ENCODE peak calls at places on chromosomes 11 and 22, in eight cellular contexts. O is CD4-positive, alpha-beta T cell; C is tibial nerve; T is sigmoid colon; Q is fibroblast of lung; X is brain microvascular endothelial cell; L is keratinocyte; V is esophagus squamous epithelium. G is an unnamed sample.

GRCh38 chr11:64250875-64251721 is at the start of gene PLCB3:
- DNase-seq in O (peak; percentile 77), C (no peak), T (peak; percentile 79), Q (peak; percentile 12), X (no peak), L (no peak), V (no peak), G (no peak)

GRCh38 chr11:61037694-61038093 is 64.6 kb upstream of the CD5 start:
- DNase-seq in O (no peak), C (no peak), T (peak; percentile 53), Q (peak; percentile 55), X (peak; percentile 31), L (no peak), V (no peak), G (no peak)

GRCh38 chr11:95829580-95830259 is 39.4 kb downstream of the CEP57 start:
- DNase-seq in O (no peak), C (no peak), T (no peak), Q (peak; percentile 75), X (peak; percentile 31), L (no peak), V (no peak), G (no peak)

GRCh38 chr22:38700271-38700788 is 413 bp downstream of the JOSD1 start:
- DNase-seq in O (no peak), C (no peak), T (peak; percentile 83), Q (no peak), X (no peak), L (no peak), V (no peak), G (no peak)

GRCh38 chr11:62573006-62573591 is 592 bp downstream of the EEF1G start:
- DNase-seq in O (no peak), C (no peak), T (peak; percentile 71), Q (no peak), X (no peak), L (no peak), V (no peak), G (no peak)

GRCh38 chr22:42324991-42325710 is 54.7 kb upstream of the TCF20 start:
- DNase-seq in O (no peak), C (no peak), T (no peak), Q (no peak), X (no peak), L (no peak), V (no peak), G (no peak)

GRCh38 chr22:28024422-28024888 is 105.4 kb upstream of the PITPNB start:
- DNase-seq in O (peak; percentile 19), C (no peak), T (peak; percentile 45), Q (no peak), X (no peak), L (no peak), V (no peak), G (no peak)

GRCh38 chr11:29280452-29280851 is 736.4 kb downstream of the KCNA4 start:
- DNase-seq in O (no peak), C (no peak), T (no peak), Q (peak; percentile 63), X (no peak), L (no peak), V (no peak), G (no peak)

GRCh38 chr11:66562907-66563583 is 5.4 kb downstream of the CTSF start:
- DNase-seq in O (no peak), C (no peak), T (no peak), Q (no peak), X (no peak), L (no peak), V (no peak), G (no peak)

GRCh38 chr11:47179655-47179991 is 2.9 kb upstream of the ARFGAP2 start:
- DNase-seq in O (no peak), C (no peak), T (no peak), Q (no peak), X (peak; percentile 25), L (no peak), V (no peak), G (no peak)

GRCh38 chr11:47178305-47178704 is 1.6 kb upstream of the ARFGAP2 start:
- DNase-seq in O (no peak), C (no peak), T (no peak), Q (no peak), X (no peak), L (no peak), V (no peak), G (no peak)

GRCh38 chr11:47180006-47180787 is 3.5 kb upstream of the ARFGAP2 start:
- DNase-seq in O (no peak), C (no peak), T (no peak), Q (no peak), X (no peak), L (no peak), V (no peak), G (no peak)

GRCh38 chr11:47177846-47178245 is 1.2 kb upstream of the ARFGAP2 start:
- DNase-seq in O (no peak), C (no peak), T (peak; percentile 77), Q (no peak), X (no peak), L (no peak), V (no peak), G (no peak)

GRCh38 chr11:47178737-47179654 is 2.3 kb upstream of the ARFGAP2 start:
- DNase-seq in O (no peak), C (no peak), T (no peak), Q (no peak), X (no peak), L (no peak), V (no peak), G (no peak)
- H3K27me3 ChIP-seq in O (peaks cover 10% of the 10 kb centered on the region), C (no peaks in the 10 kb centered on the region), T (no peaks in the 10 kb centered on the region), Q (no peaks in the 10 kb centered on the region), X (no peaks in the 10 kb centered on the region), L (no peaks in the 10 kb centered on the region), V (no peaks in the 10 kb centered on the region), G (no peaks in the 10 kb centered on the region)

DNA sequence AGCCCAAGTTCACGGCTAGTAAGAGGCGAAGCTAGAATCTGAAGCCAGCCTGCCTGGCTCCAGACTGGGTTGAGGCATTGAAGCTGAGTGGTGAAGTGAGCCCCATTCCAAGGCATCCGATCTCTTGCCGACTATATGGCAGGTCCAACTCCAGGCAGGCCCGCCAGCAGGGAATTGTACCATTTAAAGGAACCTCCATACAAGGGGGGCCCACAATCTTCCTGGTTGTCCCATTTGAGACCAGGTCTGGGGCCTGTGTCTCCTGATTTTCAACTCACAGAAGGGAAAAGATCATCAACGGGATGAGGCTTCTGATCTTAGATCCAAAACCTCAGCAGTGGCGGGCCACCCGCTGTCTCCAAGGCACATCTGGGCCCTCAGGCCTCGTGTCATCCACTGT is 4.1 kb downstream of the SCN2B start:
- DNase-seq in O (no peak), C (no peak), T (no peak), Q (no peak), X (no peak), L (no peak), V (no peak), G (no peak)
- H3K27me3 ChIP-seq in O (no peaks in the 10 kb centered on the region), C (no peaks in the 10 kb centered on the region), T (no peaks in the 10 kb centered on the region), Q (peaks cover 7% of the 10 kb centered on the region), X (peaks cover 22% of the 10 kb centered on the region), L (no peaks in the 10 kb centered on the region), V (no peaks in the 10 kb centered on the region), G (peaks cover 34% of the 10 kb centered on the region)

DNA sequence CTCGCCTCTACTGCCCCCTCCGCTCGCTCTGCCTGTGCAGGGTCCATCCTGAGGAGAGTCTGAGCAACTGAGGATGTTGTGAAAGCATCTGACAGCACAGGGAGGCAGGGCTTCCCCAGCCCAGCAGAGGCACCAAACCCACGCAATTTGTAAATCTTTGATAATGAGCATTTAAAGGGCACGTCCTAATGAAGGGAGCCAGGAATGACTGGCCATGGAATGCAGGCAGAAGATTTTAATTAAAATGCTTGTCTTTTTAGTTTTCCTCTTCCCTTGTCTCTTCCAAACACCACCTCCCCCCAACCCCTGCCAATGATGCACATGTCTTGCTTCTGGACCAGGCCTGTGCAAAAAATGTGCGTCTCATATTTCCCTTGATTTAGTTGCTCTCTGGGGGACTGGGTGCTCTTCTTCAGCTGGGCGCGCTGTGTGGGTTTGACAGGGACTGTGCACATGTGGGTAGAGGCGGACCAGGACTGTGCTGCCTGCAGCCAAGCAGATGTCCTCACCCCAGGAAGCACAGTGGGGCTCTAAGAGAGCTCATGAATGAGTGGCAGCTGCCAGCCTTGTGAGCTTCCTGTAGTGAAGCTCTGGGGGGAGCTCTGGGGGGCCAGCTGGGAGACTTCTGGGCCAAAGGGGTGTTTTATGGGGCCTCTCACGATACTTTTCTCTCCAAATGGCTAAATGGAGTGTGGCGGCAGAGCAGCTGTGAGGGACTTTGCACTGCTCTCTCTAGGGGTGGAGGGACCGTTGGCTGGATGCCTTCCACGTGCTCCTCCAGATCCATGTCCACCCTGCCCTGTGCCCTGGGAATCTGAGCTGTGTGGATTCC is 273.5 kb downstream of the ST3GAL4 start:
- DNase-seq in O (no peak), C (no peak), T (no peak), Q (peak; percentile 29), X (no peak), L (no peak), V (no peak), G (peak; percentile 1)
- H3K27me3 ChIP-seq in O (no peaks in the 10 kb centered on the region), C (no peaks in the 10 kb centered on the region), T (no peaks in the 10 kb centered on the region), Q (no peaks in the 10 kb centered on the region), X (no peaks in the 10 kb centered on the region), L (no peaks in the 10 kb centered on the region), V (no peaks in the 10 kb centered on the region), G (no peaks in the 10 kb centered on the region)

GRCh38 chr22:22463855-22464540 is 44.5 kb downstream of the ZNF280B start:
- DNase-seq in O (no peak), C (peak; percentile 82), T (no peak), Q (peak; percentile 40), X (peak; percentile 66), L (no peak), V (no peak), G (peak; percentile 34)

GRCh38 chr22:22461583-22461982 is 47.0 kb downstream of the ZNF280B start:
- DNase-seq in O (no peak), C (no peak), T (no peak), Q (no peak), X (no peak), L (no peak), V (no peak), G (no peak)

GRCh38 chr22:22461111-22461510 is 47.4 kb downstream of the ZNF280B start:
- DNase-seq in O (no peak), C (no peak), T (no peak), Q (no peak), X (no peak), L (no peak), V (no peak), G (no peak)

GRCh38 chr22:22464541-22465054 is 43.9 kb downstream of the ZNF280B start:
- DNase-seq in O (no peak), C (no peak), T (no peak), Q (no peak), X (no peak), L (no peak), V (no peak), G (no peak)

GRCh38 chr22:22462813-22463567 is 45.6 kb downstream of the ZNF280B start:
- DNase-seq in O (no peak), C (no peak), T (no peak), Q (no peak), X (no peak), L (no peak), V (no peak), G (no peak)
- H3K27me3 ChIP-seq in O (peaks cover 19% of the 10 kb centered on the region), C (no peaks in the 10 kb centered on the region), T (peaks cover 19% of the 10 kb centered on the region), Q (no peaks in the 10 kb centered on the region), X (peaks cover 13% of the 10 kb centered on the region), L (no peaks in the 10 kb centered on the region), V (no peaks in the 10 kb centered on the region), G (peaks cover 8% of the 10 kb centered on the region)

DNA sequence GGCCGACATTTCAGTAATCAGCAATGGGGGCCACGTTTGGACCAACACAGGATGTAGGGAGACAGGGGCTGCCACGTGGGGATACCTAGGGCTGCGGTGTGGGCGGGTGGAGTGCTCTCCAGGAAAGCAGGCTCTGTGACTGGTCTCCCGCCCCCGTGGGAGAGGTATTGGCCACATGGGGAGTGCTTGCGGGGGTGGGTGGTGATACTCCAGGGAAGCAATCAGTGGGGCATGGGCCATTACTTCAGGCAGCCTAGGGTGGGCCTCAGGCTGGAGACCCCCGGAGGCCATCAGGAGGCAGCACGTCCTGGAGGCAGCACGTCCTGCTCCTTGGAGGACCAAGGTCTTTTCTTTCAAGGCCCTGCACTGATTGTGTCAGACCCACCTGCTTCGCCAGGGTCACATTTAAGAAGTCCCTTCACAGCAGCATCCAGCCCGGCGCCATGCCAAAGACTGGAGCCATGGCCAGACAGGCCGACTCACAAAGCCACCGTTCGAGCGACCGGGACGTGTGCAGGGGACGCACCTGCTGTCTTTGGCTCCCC is 3.0 kb upstream of the MUC2 start:
- DNase-seq in O (no peak), C (no peak), T (no peak), Q (no peak), X (no peak), L (no peak), V (no peak), G (no peak)
- H3K27me3 ChIP-seq in O (no peaks in the 10 kb centered on the region), C (no peaks in the 10 kb centered on the region), T (peaks cover 4% of the 10 kb centered on the region), Q (no peaks in the 10 kb centered on the region), X (no peaks in the 10 kb centered on the region), L (no peaks in the 10 kb centered on the region), V (no peaks in the 10 kb centered on the region), G (peaks cover 5% of the 10 kb centered on the region)